ENCODE peak calls at places on chromosomes 4 and X, in ten cellular contexts. B, S, J, H, F, T, Z, V, C and R are unnamed samples.

GRCh38 chr4:954211-955020 is 19.0 kb downstream of the DGKQ start:
- DNase-seq in S (no peak), B (peak; percentile 16), F (no peak), V (no peak), H (no peak), T (no peak), C (no peak), Z (no peak), J (no peak), R (no peak)

GRCh38 chr4:95536650-95537049 is 12.1 kb downstream of the UNC5C start:
- DNase-seq in H (no peak), F (no peak), V (no peak), J (no peak), C (no peak), Z (no peak), B (no peak), S (no peak), T (no peak), R (no peak)

GRCh38 chrX:138708268-138708667 is 3.2 kb downstream of the FGF13 start:
- DNase-seq in H (no peak), F (no peak), S (no peak), T (no peak), V (no peak), J (no peak), C (no peak), Z (peak; percentile 58), B (no peak), R (no peak)

GRCh38 chr4:973431-974397 is at the start of gene DGKQ:
- DNase-seq in C (peak; percentile 79), S (peak; percentile 93), H (peak; percentile 83), B (peak; percentile 94), T (peak; percentile 84), V (peak; percentile 24), F (peak; percentile 87), Z (peak; percentile 90), J (no peak), R (peak; percentile 76)

GRCh38 chr4:83276299-83277040 is 8.1 kb downstream of the COQ2 start:
- DNase-seq in S (no peak), H (no peak), Z (no peak), F (no peak), V (no peak), J (no peak), C (no peak), B (no peak), T (no peak), R (no peak)

GRCh38 chr4:116055857-116056827 is 942.7 kb upstream of the NDST4 start:
- DNase-seq in F (no peak), H (no peak), C (no peak), Z (no peak), J (peak; percentile 33), S (no peak), T (peak; percentile 10), B (no peak), V (no peak), R (no peak)

GRCh38 chrX:153922932-153923857 is 2.9 kb downstream of the ARHGAP4 start:
- DNase-seq in H (peak; percentile 74), S (peak; percentile 83), V (no peak), F (no peak), B (peak; percentile 85), J (no peak), C (peak; percentile 47), T (peak; percentile 70), Z (no peak), R (no peak)

GRCh38 chr4:6938237-6938636 is 28.6 kb downstream of the TBC1D14 start:
- DNase-seq in V (no peak), J (no peak), C (no peak), S (peak; percentile 65), Z (no peak), H (no peak), F (peak; percentile 35), T (peak; percentile 28), B (peak; percentile 76), R (no peak)

GRCh38 chrX:18875256-18875878 is 108.5 kb downstream of the PHKA2 start:
- DNase-seq in C (peak; percentile 20), T (no peak), B (no peak), Z (no peak), S (no peak), J (no peak), H (no peak), V (no peak), F (no peak), R (no peak)

GRCh38 chrX:119669424-119670037 is 23.4 kb downstream of the SEPTIN6 start:
- DNase-seq in V (no peak), S (no peak), C (no peak), J (no peak), Z (peak; percentile 29), B (no peak), H (no peak), F (no peak), T (peak; percentile 44), R (no peak)

GRCh38 chr4:52550186-52550585 is 108.9 kb downstream of the USP46 start:
- DNase-seq in F (no peak), T (no peak), H (no peak), J (peak; percentile 88), Z (peak; percentile 12), C (no peak), S (no peak), B (no peak), V (no peak), R (no peak)

GRCh38 chr4:143531368-143531767 is 17.9 kb downstream of the SMARCA5 start:
- DNase-seq in Z (no peak), C (no peak), H (no peak), T (peak; percentile 51), B (no peak), J (peak; percentile 27), F (no peak), S (no peak), V (no peak), R (no peak)

GRCh38 chrX:9647475-9647874 is 118.2 kb downstream of the GPR143 start:
- DNase-seq in V (no peak), F (no peak), Z (peak; percentile 9), C (no peak), T (no peak), H (no peak), B (no peak), S (no peak), J (no peak), R (no peak)

GRCh38 chr4:101933855-101934254 is 143.3 kb downstream of the BANK1 start:
- DNase-seq in B (no peak), F (no peak), T (no peak), H (no peak), J (no peak), V (no peak), C (no peak), Z (no peak), S (no peak), R (no peak)

GRCh38 chrX:103614999-103615398 is 7.2 kb downstream of the TCEAL3 start:
- DNase-seq in S (no peak), Z (no peak), V (no peak), B (no peak), J (peak; percentile 56), T (no peak), C (no peak), H (no peak), F (no peak), R (no peak)

GRCh38 chr4:20960291-20960690 is 260.0 kb downstream of the PACRGL start:
- DNase-seq in B (no peak), F (no peak), T (no peak), C (no peak), Z (no peak), H (no peak), J (no peak), V (no peak), S (no peak), R (no peak)

GRCh38 chr4:186726440-186727148 is 2.9 kb upstream of the FAT1 start:
- DNase-seq in B (peak; percentile 85), H (peak; percentile 53), S (peak; percentile 77), F (peak; percentile 81), C (peak; percentile 85), J (peak; percentile 64), Z (peak; percentile 85), V (peak; percentile 42), T (peak; percentile 79), R (peak; percentile 71)

GRCh38 chrX:114889454-114889853 is 128.0 kb downstream of the IL13RA2 start:
- DNase-seq in V (no peak), F (no peak), J (no peak), Z (no peak), C (no peak), S (no peak), T (no peak), H (peak; percentile 4), B (no peak), R (no peak)

GRCh38 chr4:11949355-11949754 is 520.7 kb upstream of the HS3ST1 start:
- DNase-seq in T (no peak), B (no peak), Z (no peak), H (no peak), J (no peak), F (no peak), S (no peak), V (no peak), C (no peak), R (no peak)

GRCh38 chr4:11954093-11954492 is 525.4 kb upstream of the HS3ST1 start:
- DNase-seq in F (peak; percentile 41), T (peak; percentile 85), V (peak; percentile 1), C (no peak), H (no peak), Z (peak; percentile 28), S (no peak), B (no peak), J (peak; percentile 39), R (no peak)
- TF ChIP-seq CTCF in F (peak; percentile 39), T (peak; percentile 77), V (peak; percentile 27), C (peak; percentile 78), H (peak; percentile 18), Z (peak; percentile 75), S (peak; percentile 27), B (peak; percentile 47), J (peak; percentile 34), R (peak; percentile 66)

DNA sequence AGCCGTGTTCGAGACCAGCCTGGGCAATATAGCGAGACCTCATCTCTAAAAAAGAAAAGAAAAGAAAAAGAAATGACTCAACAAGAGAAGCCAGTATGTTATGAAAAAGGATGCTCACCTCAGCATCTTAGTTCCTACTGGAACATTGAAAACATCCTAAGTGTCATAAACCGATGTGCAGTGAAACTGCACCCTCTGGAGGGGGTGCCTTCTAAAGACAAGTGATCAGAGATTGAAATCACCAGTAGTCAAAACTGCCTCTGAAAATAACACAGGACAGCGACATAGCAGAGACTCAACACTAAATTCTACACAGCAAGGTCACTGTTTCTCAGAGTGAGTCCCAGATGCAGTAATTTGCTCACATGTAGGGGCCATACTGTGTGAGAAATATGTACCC is 28.0 kb upstream of the ATP6AP2 start:
- DNase-seq in H (no peak), Z (no peak), T (peak; percentile 6), J (no peak), V (no peak), C (no peak), B (no peak), F (no peak), S (no peak), R (no peak)
- TF ChIP-seq CTCF in H (no peak), Z (no peak), T (peak; percentile 7), J (no peak), V (peak; percentile 37), C (no peak), B (no peak), F (no peak), S (peak; percentile 28), R (peak; percentile 39)

GRCh38 chr4:129140521-129140920 is 44.6 kb downstream of the C4orf33 start:
- DNase-seq in S (no peak), H (no peak), F (no peak), V (no peak), T (peak; percentile 2), C (no peak), B (no peak), J (no peak), Z (no peak), R (no peak)
- TF ChIP-seq CTCF in S (peak; percentile 29), H (no peak), F (no peak), V (peak; percentile 21), T (peak; percentile 11), C (no peak), B (no peak), J (no peak), Z (no peak), R (no peak)

GRCh38 chr4:183838987-183839712 is 66.0 kb upstream of the STOX2 start:
- DNase-seq in C (no peak), F (peak; percentile 10), B (no peak), Z (peak; percentile 54), S (no peak), J (peak; percentile 32), H (no peak), V (peak; percentile 5), T (peak; percentile 31), R (no peak)
- TF ChIP-seq CTCF in C (peak; percentile 59), F (no peak), B (peak; percentile 16), Z (peak; percentile 27), S (peak; percentile 43), J (peak; percentile 14), H (peak; percentile 7), V (peak; percentile 13), T (no peak), R (peak; percentile 53)